ENCODE peak calls at places on chromosome 4, in six cellular contexts. L, P, I, C, N and H are unnamed samples.

GRCh38 chr4:90357117-90357710 is 230.0 kb downstream of the CCSER1 start:
- DNase-seq in L (no peak), P (no peak), I (no peak), C (peak), N (peak), H (peak)

GRCh38 chr4:2931765-2932560 is 31.2 kb downstream of the NOP14 start:
- DNase-seq in L (peak), P (peak), I (peak), C (no peak), N (no peak), H (peak)

GRCh38 chr4:5998333-5998936 is 19.8 kb downstream of the C4orf50 start:
- DNase-seq in L (peak), P (peak), I (peak), C (peak), N (peak), H (no peak)

GRCh38 chr4:160129439-160129838 is 1026.6 kb downstream of the RAPGEF2 start:
- DNase-seq in L (no peak), P (no peak), I (no peak), C (no peak), N (peak), H (no peak)

GRCh38 chr4:41069268-41069667 is 145.1 kb downstream of the APBB2 start:
- DNase-seq in L (no peak), P (no peak), I (no peak), C (no peak), N (no peak), H (no peak)

GRCh38 chr4:124060261-124060918 is 652.1 kb downstream of the ANKRD50 start:
- DNase-seq in L (no peak), P (no peak), I (peak), C (no peak), N (no peak), H (no peak)

GRCh38 chr4:5036239-5036638 is 15.0 kb upstream of the STK32B start:
- DNase-seq in L (no peak), P (no peak), I (peak), C (no peak), N (no peak), H (no peak)

GRCh38 chr4:36243355-36244256 is 708 bp downstream of the ARAP2 start:
- DNase-seq in L (peak), P (peak), I (peak), C (no peak), N (peak), H (no peak)

GRCh38 chr4:119246177-119246576 is 33.7 kb downstream of the USP53 start:
- DNase-seq in L (no peak), P (no peak), I (no peak), C (peak), N (no peak), H (no peak)

GRCh38 chr4:118353452-118353851 is 649 bp upstream of the PRSS12 start:
- DNase-seq in L (no peak), P (no peak), I (no peak), C (no peak), N (no peak), H (no peak)

GRCh38 chr4:108072300-108072699 is 82.6 kb downstream of the HADH start:
- DNase-seq in L (no peak), P (peak), I (no peak), C (no peak), N (no peak), H (no peak)

GRCh38 chr4:116453127-116453526 is 632.2 kb downstream of the TRAM1L1 start:
- DNase-seq in L (no peak), P (no peak), I (no peak), C (no peak), N (no peak), H (no peak)

GRCh38 chr4:107862658-107863057 is 37.9 kb downstream of the SGMS2 start:
- DNase-seq in L (no peak), P (no peak), I (no peak), C (no peak), N (peak), H (no peak)

GRCh38 chr4:130705023-130705422 is 1609.1 kb downstream of the C4orf33 start:
- DNase-seq in L (no peak), P (no peak), I (no peak), C (no peak), N (no peak), H (no peak)

GRCh38 chr4:121370729-121371325 is 10.0 kb downstream of the QRFPR start:
- DNase-seq in L (no peak), P (no peak), I (no peak), C (peak), N (peak), H (no peak)

GRCh38 chr4:76449824-76450223 is 14.8 kb downstream of the SHROOM3 start:
- DNase-seq in L (no peak), P (no peak), I (no peak), C (no peak), N (no peak), H (no peak)

GRCh38 chr4:76905521-76905920 is 7.6 kb upstream of the SOWAHB start:
- DNase-seq in L (no peak), P (no peak), I (no peak), C (no peak), N (no peak), H (no peak)

GRCh38 chr4:158850800-158851644 is 82.2 kb downstream of the FNIP2 start:
- DNase-seq in L (no peak), P (no peak), I (no peak), C (peak), N (peak), H (no peak)

GRCh38 chr4:150108693-150109092 is 30.4 kb downstream of the DCLK2 start:
- DNase-seq in L (no peak), P (no peak), I (no peak), C (no peak), N (no peak), H (no peak)

GRCh38 chr4:157220026-157220881 is at the start of gene GRIA2:
- DNase-seq in L (peak), P (no peak), I (peak), C (peak), N (no peak), H (no peak)

GRCh38 chr4:3744901-3745300 is 21.3 kb upstream of the ADRA2C start:
- DNase-seq in L (no peak), P (no peak), I (no peak), C (no peak), N (no peak), H (no peak)

GRCh38 chr4:11426716-11427115 is 2.0 kb downstream of the HS3ST1 start:
- DNase-seq in L (no peak), P (no peak), I (no peak), C (peak), N (no peak), H (no peak)

GRCh38 chr4:165537028-165537648 is 158.3 kb downstream of the CPE start:
- DNase-seq in L (no peak), P (no peak), I (no peak), C (peak), N (peak), H (no peak)

GRCh38 chr4:187814737-187815465 is 180.7 kb upstream of the ZFP42 start:
- DNase-seq in L (no peak), P (no peak), I (no peak), C (no peak), N (no peak), H (no peak)

GRCh38 chr4:134645778-134646177 is 444.2 kb upstream of the PABPC4L start:
- DNase-seq in L (no peak), P (no peak), I (no peak), C (no peak), N (no peak), H (no peak)

GRCh38 chr4:99235955-99236354 is 16.9 kb upstream of the ADH6 start:
- DNase-seq in L (no peak), P (no peak), I (no peak), C (no peak), N (no peak), H (no peak)

GRCh38 chr4:12084690-12085089 is 656.0 kb upstream of the HS3ST1 start:
- DNase-seq in L (no peak), P (no peak), I (no peak), C (no peak), N (no peak), H (no peak)

GRCh38 chr4:167897116-167897515 is 195.2 kb upstream of the ANXA10 start:
- DNase-seq in L (no peak), P (no peak), I (no peak), C (no peak), N (no peak), H (no peak)

GRCh38 chr4:8260656-8261111 is 8.9 kb upstream of the HTRA3 start:
- DNase-seq in L (no peak), P (no peak), I (no peak), C (no peak), N (no peak), H (no peak)

GRCh38 chr4:113471141-113471860 is 290.2 kb downstream of the CAMK2D start:
- DNase-seq in L (no peak), P (no peak), I (no peak), C (no peak), N (no peak), H (no peak)

GRCh38 chr4:15964159-15964558 is 1.2 kb upstream of the FGFBP2 start:
- DNase-seq in L (no peak), P (no peak), I (no peak), C (no peak), N (no peak), H (no peak)

GRCh38 chr4:112748352-112748900 is 111.5 kb downstream of the LARP7 start:
- DNase-seq in L (no peak), P (no peak), I (no peak), C (no peak), N (no peak), H (no peak)

GRCh38 chr4:173405840-173406606 is 7.1 kb upstream of the SCRG1 start:
- DNase-seq in L (no peak), P (no peak), I (no peak), C (no peak), N (peak), H (no peak)

GRCh38 chr4:168480991-168481588 is 798 bp upstream of the DDX60L start:
- DNase-seq in L (no peak), P (peak), I (no peak), C (no peak), N (peak), H (peak)

GRCh38 chr4:120085705-120086104 is 19.1 kb upstream of the MAD2L1 start:
- DNase-seq in L (no peak), P (no peak), I (no peak), C (no peak), N (no peak), H (no peak)

GRCh38 chr4:89836031-89836777 is 757 bp downstream of the SNCA start:
- DNase-seq in L (peak), P (no peak), I (no peak), C (peak), N (no peak), H (no peak)